ENCODE peak calls at places on chromosomes 12 and 14, in ten cellular contexts. One of them, this sample, is unnamed.

GRCh38 chr14:50345891-50346422 is 33.8 kb downstream of the DMAC2L start:
- DNase-seq in lung microvascular endothelial cell: no peak
- DNase-seq in ecto neural progenitor cell: no peak
- DNase-seq in kidney glomerular epithelial cell: no peak
- DNase-seq in ovary: no peak
- DNase-seq in non-pigmented ciliary epithelial cell: no peak
- DNase-seq in activated CD4-positive, CD25-positive, alpha-beta regulatory T cell: no peak
- DNase-seq in epithelial cell of esophagus: no peak
- DNase-seq in Calu3: no peak
- DNase-seq in CD8-positive, alpha-beta T cell: no peak
- DNase-seq in this sample: no peak

GRCh38 chr12:26631846-26632245 is 201.1 kb downstream of the ITPR2 start:
- DNase-seq in lung microvascular endothelial cell: peak
- DNase-seq in ecto neural progenitor cell: no peak
- DNase-seq in kidney glomerular epithelial cell: no peak
- DNase-seq in ovary: no peak
- DNase-seq in non-pigmented ciliary epithelial cell: no peak
- DNase-seq in activated CD4-positive, CD25-positive, alpha-beta regulatory T cell: no peak
- DNase-seq in epithelial cell of esophagus: no peak
- DNase-seq in Calu3: no peak
- DNase-seq in CD8-positive, alpha-beta T cell: no peak
- DNase-seq in this sample: no peak

GRCh38 chr12:87074801-87075200 is 818.6 kb upstream of the MGAT4C start:
- DNase-seq in lung microvascular endothelial cell: no peak
- DNase-seq in ecto neural progenitor cell: no peak
- DNase-seq in kidney glomerular epithelial cell: no peak
- DNase-seq in ovary: no peak
- DNase-seq in non-pigmented ciliary epithelial cell: no peak
- DNase-seq in activated CD4-positive, CD25-positive, alpha-beta regulatory T cell: no peak
- DNase-seq in epithelial cell of esophagus: peak
- DNase-seq in Calu3: no peak
- DNase-seq in CD8-positive, alpha-beta T cell: no peak
- DNase-seq in this sample: no peak

GRCh38 chr12:118137148-118137678 is 1.3 kb downstream of the PEBP1 start:
- DNase-seq in lung microvascular endothelial cell: no peak
- DNase-seq in ecto neural progenitor cell: no peak
- DNase-seq in kidney glomerular epithelial cell: no peak
- DNase-seq in ovary: no peak
- DNase-seq in non-pigmented ciliary epithelial cell: no peak
- DNase-seq in activated CD4-positive, CD25-positive, alpha-beta regulatory T cell: no peak
- DNase-seq in epithelial cell of esophagus: no peak
- DNase-seq in Calu3: no peak
- DNase-seq in CD8-positive, alpha-beta T cell: no peak
- DNase-seq in this sample: no peak

GRCh38 chr12:57553343-57554202 is 3.7 kb downstream of the KIF5A start:
- DNase-seq in lung microvascular endothelial cell: no peak
- DNase-seq in ecto neural progenitor cell: no peak
- DNase-seq in kidney glomerular epithelial cell: no peak
- DNase-seq in ovary: no peak
- DNase-seq in non-pigmented ciliary epithelial cell: no peak
- DNase-seq in activated CD4-positive, CD25-positive, alpha-beta regulatory T cell: no peak
- DNase-seq in epithelial cell of esophagus: no peak
- DNase-seq in Calu3: no peak
- DNase-seq in CD8-positive, alpha-beta T cell: no peak
- DNase-seq in this sample: no peak

GRCh38 chr12:31736472-31736871 is 7.7 kb upstream of the AMN1 start:
- DNase-seq in lung microvascular endothelial cell: peak
- DNase-seq in ecto neural progenitor cell: no peak
- DNase-seq in kidney glomerular epithelial cell: peak
- DNase-seq in ovary: no peak
- DNase-seq in non-pigmented ciliary epithelial cell: peak
- DNase-seq in activated CD4-positive, CD25-positive, alpha-beta regulatory T cell: peak
- DNase-seq in epithelial cell of esophagus: peak
- DNase-seq in Calu3: no peak
- DNase-seq in CD8-positive, alpha-beta T cell: peak
- DNase-seq in this sample: no peak

GRCh38 chr14:91369628-91370445 is 47.8 kb downstream of the CCDC88C start:
- DNase-seq in lung microvascular endothelial cell: peak
- DNase-seq in ecto neural progenitor cell: no peak
- DNase-seq in kidney glomerular epithelial cell: no peak
- DNase-seq in ovary: no peak
- DNase-seq in non-pigmented ciliary epithelial cell: no peak
- DNase-seq in activated CD4-positive, CD25-positive, alpha-beta regulatory T cell: no peak
- DNase-seq in epithelial cell of esophagus: peak
- DNase-seq in Calu3: no peak
- DNase-seq in CD8-positive, alpha-beta T cell: no peak
- DNase-seq in this sample: no peak

GRCh38 chr14:103207038-103207403 is 83.8 kb downstream of the TNFAIP2 start:
- DNase-seq in lung microvascular endothelial cell: no peak
- DNase-seq in ecto neural progenitor cell: peak
- DNase-seq in kidney glomerular epithelial cell: no peak
- DNase-seq in ovary: peak
- DNase-seq in non-pigmented ciliary epithelial cell: no peak
- DNase-seq in activated CD4-positive, CD25-positive, alpha-beta regulatory T cell: no peak
- DNase-seq in epithelial cell of esophagus: no peak
- DNase-seq in Calu3: peak
- DNase-seq in CD8-positive, alpha-beta T cell: no peak
- DNase-seq in this sample: no peak

GRCh38 chr12:16603265-16603915 is 2.6 kb downstream of the LMO3 start:
- DNase-seq in lung microvascular endothelial cell: no peak
- DNase-seq in ecto neural progenitor cell: no peak
- DNase-seq in kidney glomerular epithelial cell: no peak
- DNase-seq in ovary: no peak
- DNase-seq in non-pigmented ciliary epithelial cell: no peak
- DNase-seq in activated CD4-positive, CD25-positive, alpha-beta regulatory T cell: no peak
- DNase-seq in epithelial cell of esophagus: no peak
- DNase-seq in Calu3: no peak
- DNase-seq in CD8-positive, alpha-beta T cell: no peak
- DNase-seq in this sample: no peak

GRCh38 chr14:33679461-33680225 is 271.2 kb downstream of the EGLN3 start:
- DNase-seq in lung microvascular endothelial cell: peak
- DNase-seq in ecto neural progenitor cell: no peak
- DNase-seq in kidney glomerular epithelial cell: peak
- DNase-seq in ovary: no peak
- DNase-seq in non-pigmented ciliary epithelial cell: peak
- DNase-seq in activated CD4-positive, CD25-positive, alpha-beta regulatory T cell: no peak
- DNase-seq in epithelial cell of esophagus: peak
- DNase-seq in Calu3: no peak
- DNase-seq in CD8-positive, alpha-beta T cell: no peak
- DNase-seq in this sample: no peak

GRCh38 chr12:93032748-93033147 is 103.7 kb upstream of the EEA1 start:
- DNase-seq in lung microvascular endothelial cell: peak
- DNase-seq in ecto neural progenitor cell: no peak
- DNase-seq in kidney glomerular epithelial cell: no peak
- DNase-seq in ovary: no peak
- DNase-seq in non-pigmented ciliary epithelial cell: no peak
- DNase-seq in activated CD4-positive, CD25-positive, alpha-beta regulatory T cell: no peak
- DNase-seq in epithelial cell of esophagus: no peak
- DNase-seq in Calu3: no peak
- DNase-seq in CD8-positive, alpha-beta T cell: no peak
- DNase-seq in this sample: peak

GRCh38 chr12:10363922-10364838 is 25.7 kb downstream of the KLRK1 start:
- DNase-seq in lung microvascular endothelial cell: peak
- DNase-seq in ecto neural progenitor cell: peak
- DNase-seq in kidney glomerular epithelial cell: peak
- DNase-seq in ovary: peak
- DNase-seq in non-pigmented ciliary epithelial cell: no peak
- DNase-seq in activated CD4-positive, CD25-positive, alpha-beta regulatory T cell: no peak
- DNase-seq in epithelial cell of esophagus: peak
- DNase-seq in Calu3: no peak
- DNase-seq in CD8-positive, alpha-beta T cell: peak
- DNase-seq in this sample: no peak

GRCh38 chr14:85853996-85854526 is 324.1 kb downstream of the FLRT2 start:
- DNase-seq in lung microvascular endothelial cell: no peak
- DNase-seq in ecto neural progenitor cell: no peak
- DNase-seq in kidney glomerular epithelial cell: no peak
- DNase-seq in ovary: no peak
- DNase-seq in non-pigmented ciliary epithelial cell: no peak
- DNase-seq in activated CD4-positive, CD25-positive, alpha-beta regulatory T cell: no peak
- DNase-seq in epithelial cell of esophagus: no peak
- DNase-seq in Calu3: no peak
- DNase-seq in CD8-positive, alpha-beta T cell: no peak
- DNase-seq in this sample: no peak

GRCh38 chr12:19833775-19834501 is 394.6 kb downstream of the AEBP2 start:
- DNase-seq in lung microvascular endothelial cell: no peak
- DNase-seq in ecto neural progenitor cell: no peak
- DNase-seq in kidney glomerular epithelial cell: peak
- DNase-seq in ovary: no peak
- DNase-seq in non-pigmented ciliary epithelial cell: no peak
- DNase-seq in activated CD4-positive, CD25-positive, alpha-beta regulatory T cell: no peak
- DNase-seq in epithelial cell of esophagus: no peak
- DNase-seq in Calu3: no peak
- DNase-seq in CD8-positive, alpha-beta T cell: no peak
- DNase-seq in this sample: no peak

GRCh38 chr14:35366048-35366428 is 38.5 kb downstream of the NFKBIA start:
- DNase-seq in lung microvascular endothelial cell: peak
- DNase-seq in ecto neural progenitor cell: no peak
- DNase-seq in kidney glomerular epithelial cell: no peak
- DNase-seq in ovary: no peak
- DNase-seq in non-pigmented ciliary epithelial cell: no peak
- DNase-seq in activated CD4-positive, CD25-positive, alpha-beta regulatory T cell: no peak
- DNase-seq in epithelial cell of esophagus: no peak
- DNase-seq in Calu3: no peak
- DNase-seq in CD8-positive, alpha-beta T cell: no peak
- DNase-seq in this sample: no peak

GRCh38 chr14:99677231-99677891 is 6.7 kb upstream of the CYP46A1 start:
- DNase-seq in lung microvascular endothelial cell: peak
- DNase-seq in ecto neural progenitor cell: no peak
- DNase-seq in kidney glomerular epithelial cell: no peak
- DNase-seq in ovary: no peak
- DNase-seq in non-pigmented ciliary epithelial cell: no peak
- DNase-seq in activated CD4-positive, CD25-positive, alpha-beta regulatory T cell: no peak
- DNase-seq in epithelial cell of esophagus: no peak
- DNase-seq in Calu3: no peak
- DNase-seq in CD8-positive, alpha-beta T cell: no peak
- DNase-seq in this sample: no peak

GRCh38 chr12:70609203-70609602 is 28.0 kb downstream of the PTPRB start:
- DNase-seq in lung microvascular endothelial cell: peak
- DNase-seq in ecto neural progenitor cell: peak
- DNase-seq in kidney glomerular epithelial cell: no peak
- DNase-seq in ovary: no peak
- DNase-seq in non-pigmented ciliary epithelial cell: no peak
- DNase-seq in activated CD4-positive, CD25-positive, alpha-beta regulatory T cell: no peak
- DNase-seq in epithelial cell of esophagus: no peak
- DNase-seq in Calu3: peak
- DNase-seq in CD8-positive, alpha-beta T cell: no peak
- DNase-seq in this sample: no peak

GRCh38 chr12:66092559-66093269 is 37.8 kb downstream of the LLPH start:
- DNase-seq in lung microvascular endothelial cell: peak
- DNase-seq in ecto neural progenitor cell: no peak
- DNase-seq in kidney glomerular epithelial cell: peak
- DNase-seq in ovary: no peak
- DNase-seq in non-pigmented ciliary epithelial cell: no peak
- DNase-seq in activated CD4-positive, CD25-positive, alpha-beta regulatory T cell: no peak
- DNase-seq in epithelial cell of esophagus: peak
- DNase-seq in Calu3: peak
- DNase-seq in CD8-positive, alpha-beta T cell: no peak
- DNase-seq in this sample: no peak

GRCh38 chr12:78181544-78182162 is 351.0 kb downstream of the NAV3 start:
- DNase-seq in lung microvascular endothelial cell: peak
- DNase-seq in ecto neural progenitor cell: no peak
- DNase-seq in kidney glomerular epithelial cell: no peak
- DNase-seq in ovary: no peak
- DNase-seq in non-pigmented ciliary epithelial cell: no peak
- DNase-seq in activated CD4-positive, CD25-positive, alpha-beta regulatory T cell: no peak
- DNase-seq in epithelial cell of esophagus: peak
- DNase-seq in Calu3: peak
- DNase-seq in CD8-positive, alpha-beta T cell: no peak
- DNase-seq in this sample: no peak

GRCh38 chr14:63435838-63436237 is 107.3 kb downstream of the PPP2R5E start:
- DNase-seq in lung microvascular endothelial cell: peak
- DNase-seq in ecto neural progenitor cell: no peak
- DNase-seq in kidney glomerular epithelial cell: no peak
- DNase-seq in ovary: peak
- DNase-seq in non-pigmented ciliary epithelial cell: peak
- DNase-seq in activated CD4-positive, CD25-positive, alpha-beta regulatory T cell: no peak
- DNase-seq in epithelial cell of esophagus: no peak
- DNase-seq in Calu3: no peak
- DNase-seq in CD8-positive, alpha-beta T cell: no peak
- DNase-seq in this sample: no peak

GRCh38 chr12:123388218-123388947 is 4.5 kb downstream of the KMT5A start:
- DNase-seq in lung microvascular endothelial cell: peak
- DNase-seq in ecto neural progenitor cell: peak
- DNase-seq in kidney glomerular epithelial cell: peak
- DNase-seq in ovary: peak
- DNase-seq in non-pigmented ciliary epithelial cell: no peak
- DNase-seq in activated CD4-positive, CD25-positive, alpha-beta regulatory T cell: peak
- DNase-seq in epithelial cell of esophagus: peak
- DNase-seq in Calu3: peak
- DNase-seq in CD8-positive, alpha-beta T cell: peak
- DNase-seq in this sample: no peak

GRCh38 chr14:88727057-88727456 is 65.7 kb downstream of the EML5 start:
- DNase-seq in lung microvascular endothelial cell: no peak
- DNase-seq in ecto neural progenitor cell: no peak
- DNase-seq in kidney glomerular epithelial cell: no peak
- DNase-seq in ovary: no peak
- DNase-seq in non-pigmented ciliary epithelial cell: no peak
- DNase-seq in activated CD4-positive, CD25-positive, alpha-beta regulatory T cell: no peak
- DNase-seq in epithelial cell of esophagus: no peak
- DNase-seq in Calu3: no peak
- DNase-seq in CD8-positive, alpha-beta T cell: no peak
- DNase-seq in this sample: no peak

GRCh38 chr12:104011265-104011664 is 38.7 kb downstream of the GLT8D2 start:
- DNase-seq in lung microvascular endothelial cell: peak
- DNase-seq in ecto neural progenitor cell: no peak
- DNase-seq in kidney glomerular epithelial cell: peak
- DNase-seq in ovary: no peak
- DNase-seq in non-pigmented ciliary epithelial cell: peak
- DNase-seq in activated CD4-positive, CD25-positive, alpha-beta regulatory T cell: no peak
- DNase-seq in epithelial cell of esophagus: peak
- DNase-seq in Calu3: peak
- DNase-seq in CD8-positive, alpha-beta T cell: no peak
- DNase-seq in this sample: peak

GRCh38 chr12:15044461-15044860 is 71.6 kb downstream of the PDE6H start:
- DNase-seq in lung microvascular endothelial cell: no peak
- DNase-seq in ecto neural progenitor cell: no peak
- DNase-seq in kidney glomerular epithelial cell: no peak
- DNase-seq in ovary: no peak
- DNase-seq in non-pigmented ciliary epithelial cell: peak
- DNase-seq in activated CD4-positive, CD25-positive, alpha-beta regulatory T cell: no peak
- DNase-seq in epithelial cell of esophagus: no peak
- DNase-seq in Calu3: no peak
- DNase-seq in CD8-positive, alpha-beta T cell: no peak
- DNase-seq in this sample: no peak

GRCh38 chr12:44015333-44015941 is 179.6 kb downstream of the TMEM117 start:
- DNase-seq in lung microvascular endothelial cell: peak
- DNase-seq in ecto neural progenitor cell: no peak
- DNase-seq in kidney glomerular epithelial cell: peak
- DNase-seq in ovary: no peak
- DNase-seq in non-pigmented ciliary epithelial cell: peak
- DNase-seq in activated CD4-positive, CD25-positive, alpha-beta regulatory T cell: no peak
- DNase-seq in epithelial cell of esophagus: peak
- DNase-seq in Calu3: peak
- DNase-seq in CD8-positive, alpha-beta T cell: no peak
- DNase-seq in this sample: peak

GRCh38 chr12:62166525-62166924 is 93.7 kb upstream of the USP15 start:
- DNase-seq in lung microvascular endothelial cell: no peak
- DNase-seq in ecto neural progenitor cell: no peak
- DNase-seq in kidney glomerular epithelial cell: no peak
- DNase-seq in ovary: no peak
- DNase-seq in non-pigmented ciliary epithelial cell: no peak
- DNase-seq in activated CD4-positive, CD25-positive, alpha-beta regulatory T cell: no peak
- DNase-seq in epithelial cell of esophagus: no peak
- DNase-seq in Calu3: no peak
- DNase-seq in CD8-positive, alpha-beta T cell: no peak
- DNase-seq in this sample: no peak

GRCh38 chr12:48929551-48929950 is 4.3 kb upstream of the FKBP11 start:
- DNase-seq in lung microvascular endothelial cell: no peak
- DNase-seq in ecto neural progenitor cell: no peak
- DNase-seq in kidney glomerular epithelial cell: no peak
- DNase-seq in ovary: no peak
- DNase-seq in non-pigmented ciliary epithelial cell: no peak
- DNase-seq in activated CD4-positive, CD25-positive, alpha-beta regulatory T cell: no peak
- DNase-seq in epithelial cell of esophagus: no peak
- DNase-seq in Calu3: no peak
- DNase-seq in CD8-positive, alpha-beta T cell: no peak
- DNase-seq in this sample: no peak

GRCh38 chr12:27608890-27609289 is 84.9 kb downstream of the PPFIBP1 start:
- DNase-seq in lung microvascular endothelial cell: no peak
- DNase-seq in ecto neural progenitor cell: no peak
- DNase-seq in kidney glomerular epithelial cell: no peak
- DNase-seq in ovary: no peak
- DNase-seq in non-pigmented ciliary epithelial cell: no peak
- DNase-seq in activated CD4-positive, CD25-positive, alpha-beta regulatory T cell: no peak
- DNase-seq in epithelial cell of esophagus: no peak
- DNase-seq in Calu3: no peak
- DNase-seq in CD8-positive, alpha-beta T cell: no peak
- DNase-seq in this sample: no peak

This sample was measured in glomerular endothelial cell.